ENCODE peak calls at places on chromosomes 13 and 19, in seven cellular contexts. M is Panc1; H is breast epithelium; V is aorta; G is effector memory CD4-positive, alpha-beta T cell; U is IMR-90; X is uterus. Y is an unnamed sample. For H3K4me1, the result is how much of the 10 kb centered on the place peaks cover.

GRCh38 chr19:7455600-7456296 is 33.1 kb downstream of the PEX11G start:
- DNase-seq in M (no peak), H (no peak), V (no peak), G (no peak), U (no peak), X (no peak), Y (no peak)

GRCh38 chr19:9865732-9866627 is 30.9 kb downstream of the PIN1 start:
- DNase-seq in M (no peak), H (no peak), V (no peak), G (peak), U (no peak), X (no peak), Y (no peak)

GRCh38 chr13:96052655-96053002 is 572 bp downstream of the UGGT2 start:
- DNase-seq in M (no peak), H (no peak), V (no peak), G (no peak), U (peak), X (no peak), Y (peak)

GRCh38 chr13:73754727-73755292 is 379.4 kb downstream of the KLF12 start:
- DNase-seq in M (peak), H (no peak), V (no peak), G (no peak), U (peak), X (no peak), Y (peak)

GRCh38 chr19:43784981-43785808 is 4.4 kb upstream of the KCNN4 start:
- DNase-seq in M (peak), H (no peak), V (peak), G (peak), U (peak), X (peak), Y (no peak)

GRCh38 chr13:66329988-66330429 is 900.1 kb downstream of the PCDH9 start:
- DNase-seq in M (no peak), H (no peak), V (no peak), G (no peak), U (peak), X (no peak), Y (no peak)

GRCh38 chr13:38814331-38814730 is 127.5 kb downstream of the FREM2 start:
- DNase-seq in M (no peak), H (no peak), V (no peak), G (no peak), U (no peak), X (no peak), Y (peak)

GRCh38 chr13:35210234-35210633 is 266.3 kb downstream of the MAB21L1 start:
- DNase-seq in M (no peak), H (no peak), V (no peak), G (no peak), U (no peak), X (no peak), Y (no peak)

GRCh38 chr13:111184685-111185401 is 69.7 kb downstream of the ARHGEF7 start:
- DNase-seq in M (no peak), H (no peak), V (no peak), G (peak), U (no peak), X (no peak), Y (no peak)

GRCh38 chr13:42174344-42175162 is 97.4 kb upstream of the AKAP11 start:
- DNase-seq in M (no peak), H (no peak), V (no peak), G (no peak), U (peak), X (no peak), Y (no peak)

GRCh38 chr13:73451120-73452029 is 392.6 kb downstream of the KLF5 start:
- DNase-seq in M (no peak), H (no peak), V (no peak), G (no peak), U (no peak), X (no peak), Y (no peak)

GRCh38 chr13:80297094-80297493 is 43.8 kb downstream of the SPRY2 start:
- DNase-seq in M (no peak), H (no peak), V (no peak), G (no peak), U (no peak), X (no peak), Y (no peak)

GRCh38 chr13:101522607-101523006 is 70.1 kb downstream of the ITGBL1 start:
- DNase-seq in M (no peak), H (no peak), V (no peak), G (no peak), U (no peak), X (no peak), Y (no peak)

GRCh38 chr13:90454002-90454636 is 893.4 kb upstream of the MIR17HG start:
- DNase-seq in M (no peak), H (no peak), V (no peak), G (no peak), U (no peak), X (no peak), Y (no peak)

GRCh38 chr13:74090397-74090796 is 43.8 kb downstream of the KLF12 start:
- DNase-seq in M (no peak), H (no peak), V (no peak), G (no peak), U (peak), X (no peak), Y (no peak)

GRCh38 chr19:30649934-30650614 is 277.9 kb downstream of the ZNF536 start:
- DNase-seq in M (peak), H (no peak), V (peak), G (no peak), U (peak), X (no peak), Y (no peak)

GRCh38 chr13:110944121-110944967 is 29.5 kb upstream of the ANKRD10 start:
- DNase-seq in M (peak), H (no peak), V (no peak), G (no peak), U (peak), X (no peak), Y (peak)

GRCh38 chr19:42407816-42408175 is 17.7 kb upstream of the CNFN start:
- DNase-seq in M (no peak), H (no peak), V (no peak), G (no peak), U (no peak), X (no peak), Y (no peak)

GRCh38 chr13:87128006-87128405 is 543.2 kb upstream of the SLITRK5 start:
- DNase-seq in M (no peak), H (no peak), V (no peak), G (no peak), U (peak), X (no peak), Y (no peak)

GRCh38 chr13:44818016-44818415 is 171.3 kb downstream of the NUFIP1 start:
- DNase-seq in M (no peak), H (no peak), V (no peak), G (no peak), U (no peak), X (no peak), Y (no peak)

GRCh38 chr19:51131780-51132680 is 7.3 kb downstream of the SIGLEC9 start:
- DNase-seq in M (no peak), H (no peak), V (no peak), G (no peak), U (peak), X (no peak), Y (no peak)

DNA sequence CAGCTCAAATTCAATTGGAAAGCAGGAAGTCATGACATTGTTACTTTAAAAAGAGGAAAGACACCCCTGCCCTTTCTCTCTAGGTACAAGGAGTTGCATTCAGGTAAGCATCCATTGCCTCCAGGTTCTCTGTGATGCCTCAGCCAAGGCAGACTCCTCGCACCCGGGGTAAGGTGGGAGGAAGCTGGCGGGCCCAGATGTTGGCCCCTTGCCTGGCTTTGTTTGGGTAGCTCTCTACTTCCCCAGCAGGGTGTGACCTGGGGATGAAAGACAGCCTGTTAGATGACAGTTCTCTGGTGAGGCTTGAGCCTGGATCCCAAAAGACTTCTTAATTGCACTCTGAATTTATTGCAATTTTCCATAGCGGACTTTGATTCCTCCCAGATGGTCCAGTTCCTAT is 25.6 kb downstream of the SHISA2 start:
- DNase-seq in M (no peak), H (no peak), V (no peak), G (no peak), U (no peak), X (no peak), Y (no peak)
- H3K27ac ChIP-seq in M (no peak), H (no peak), V (no peak), G (no peak), U (no peak), X (no peak), Y (no peak)

DNA sequence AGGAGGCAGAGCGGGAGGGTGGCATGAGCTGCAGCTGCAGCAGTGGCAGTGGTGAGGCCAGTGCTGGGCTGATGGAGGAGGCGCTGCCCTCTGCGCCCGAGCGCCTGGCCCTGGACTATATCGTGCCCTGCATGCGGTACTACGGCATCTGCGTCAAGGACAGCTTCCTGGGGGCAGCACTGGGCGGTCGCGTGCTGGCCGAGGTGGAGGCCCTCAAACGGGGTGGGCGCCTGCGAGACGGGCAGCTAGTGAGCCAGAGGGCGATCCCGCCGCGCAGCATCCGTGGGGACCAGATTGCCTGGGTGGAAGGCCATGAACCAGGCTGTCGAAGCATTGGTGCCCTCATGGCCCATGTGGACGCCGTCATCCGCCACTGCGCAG is 2.0 kb downstream of the EGLN2 start:
- DNase-seq in M (no peak), H (no peak), V (peak), G (no peak), U (no peak), X (no peak), Y (no peak)
- H3K4me1 ChIP-seq in M (under half), H (half or more), V (under half), G (half or more), U (under half), X (under half), Y (under half)

GRCh38 chr19:48619692-48620565 is 623 bp downstream of the SPHK2 start:
- DNase-seq in M (no peak), H (no peak), V (no peak), G (no peak), U (no peak), X (no peak), Y (no peak)
- H3K27ac ChIP-seq in M (peak), H (peak), V (peak), G (peak), U (peak), X (peak), Y (peak)

GRCh38 chr19:2237869-2238153 is 1.2 kb downstream of the SF3A2 start:
- DNase-seq in M (no peak), H (no peak), V (no peak), G (no peak), U (no peak), X (no peak), Y (no peak)
- H3K4me1 ChIP-seq in M (under half), H (under half), V (under half), G (half or more), U (under half), X (under half), Y (under half)

GRCh38 chr13:31073859-31074718 is 87.6 kb downstream of the HSPH1 start:
- DNase-seq in M (no peak), H (no peak), V (no peak), G (no peak), U (peak), X (no peak), Y (no peak)

GRCh38 chr13:31072041-31072440 is 89.7 kb downstream of the HSPH1 start:
- DNase-seq in M (no peak), H (no peak), V (no peak), G (no peak), U (peak), X (no peak), Y (no peak)

GRCh38 chr13:31069808-31070544 is 91.7 kb downstream of the HSPH1 start:
- DNase-seq in M (no peak), H (no peak), V (no peak), G (no peak), U (no peak), X (no peak), Y (no peak)

DNA sequence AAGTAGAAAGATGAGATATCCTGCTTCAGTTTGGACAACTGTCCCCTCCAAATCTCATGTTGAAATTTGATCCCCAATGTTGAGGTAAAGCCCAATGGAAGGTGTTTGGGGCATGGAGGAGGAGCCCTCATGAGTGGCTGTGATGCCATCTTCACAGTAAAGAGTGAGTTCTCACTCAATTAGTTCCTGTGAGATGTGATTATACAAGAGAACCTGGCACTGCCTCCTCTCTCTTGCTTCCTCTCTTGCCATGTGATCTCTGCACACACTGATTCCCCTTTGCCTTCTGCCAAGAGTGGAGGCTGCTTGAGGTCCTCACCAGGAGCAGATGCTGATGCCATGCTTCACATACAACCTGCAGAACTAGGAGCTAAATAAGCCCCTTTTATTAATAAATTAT is 87.0 kb downstream of the HSPH1 start:
- DNase-seq in M (no peak), H (no peak), V (no peak), G (no peak), U (no peak), X (no peak), Y (no peak)
- H3K27ac ChIP-seq in M (no peak), H (peak), V (no peak), G (no peak), U (no peak), X (no peak), Y (no peak)

GRCh38 chr19:29541473-29542253 is 15.9 kb downstream of the VSTM2B start:
- DNase-seq in M (no peak), H (no peak), V (no peak), G (no peak), U (no peak), X (no peak), Y (no peak)
- H3K4me1 ChIP-seq in M (under half), H (under half), V (under half), G (under half), U (under half), X (under half), Y (under half)

DNA sequence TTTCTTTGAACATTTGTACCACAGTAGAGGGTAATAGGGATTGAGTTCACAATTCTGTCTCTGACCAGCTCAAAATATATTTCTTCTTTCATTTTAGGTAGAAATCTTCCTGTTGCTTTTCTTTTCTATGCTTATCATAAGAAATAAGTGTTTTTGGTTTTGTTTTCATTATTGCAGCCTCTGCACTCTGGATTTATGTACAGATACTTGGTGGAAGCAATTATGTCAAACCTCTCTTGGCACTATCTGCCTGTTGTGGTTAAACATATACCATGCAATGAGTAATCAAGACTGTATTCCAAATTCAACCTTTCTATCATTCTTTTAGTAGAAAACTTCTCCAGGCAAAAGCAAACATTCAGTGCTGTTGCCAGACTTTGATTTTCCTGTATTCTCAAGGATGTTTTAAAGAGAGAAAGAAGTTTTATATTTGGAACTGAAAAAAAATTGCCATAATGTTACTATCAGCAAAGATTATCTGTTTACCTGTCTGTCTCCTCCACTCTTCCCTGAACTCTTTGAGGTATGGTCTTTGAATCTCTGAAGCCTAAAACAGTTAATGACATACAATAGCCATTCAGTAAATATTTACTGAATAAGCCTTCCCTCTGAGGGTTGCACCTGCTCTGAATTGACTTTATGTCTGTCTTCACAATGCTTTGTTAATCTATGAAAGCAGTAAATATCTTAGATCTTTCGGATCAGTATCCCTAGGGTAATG is 612.5 kb upstream of the PRR20A start:
- DNase-seq in M (no peak), H (no peak), V (no peak), G (no peak), U (no peak), X (no peak), Y (no peak)
- H3K27ac ChIP-seq in M (no peak), H (no peak), V (no peak), G (no peak), U (no peak), X (no peak), Y (no peak)

DNA sequence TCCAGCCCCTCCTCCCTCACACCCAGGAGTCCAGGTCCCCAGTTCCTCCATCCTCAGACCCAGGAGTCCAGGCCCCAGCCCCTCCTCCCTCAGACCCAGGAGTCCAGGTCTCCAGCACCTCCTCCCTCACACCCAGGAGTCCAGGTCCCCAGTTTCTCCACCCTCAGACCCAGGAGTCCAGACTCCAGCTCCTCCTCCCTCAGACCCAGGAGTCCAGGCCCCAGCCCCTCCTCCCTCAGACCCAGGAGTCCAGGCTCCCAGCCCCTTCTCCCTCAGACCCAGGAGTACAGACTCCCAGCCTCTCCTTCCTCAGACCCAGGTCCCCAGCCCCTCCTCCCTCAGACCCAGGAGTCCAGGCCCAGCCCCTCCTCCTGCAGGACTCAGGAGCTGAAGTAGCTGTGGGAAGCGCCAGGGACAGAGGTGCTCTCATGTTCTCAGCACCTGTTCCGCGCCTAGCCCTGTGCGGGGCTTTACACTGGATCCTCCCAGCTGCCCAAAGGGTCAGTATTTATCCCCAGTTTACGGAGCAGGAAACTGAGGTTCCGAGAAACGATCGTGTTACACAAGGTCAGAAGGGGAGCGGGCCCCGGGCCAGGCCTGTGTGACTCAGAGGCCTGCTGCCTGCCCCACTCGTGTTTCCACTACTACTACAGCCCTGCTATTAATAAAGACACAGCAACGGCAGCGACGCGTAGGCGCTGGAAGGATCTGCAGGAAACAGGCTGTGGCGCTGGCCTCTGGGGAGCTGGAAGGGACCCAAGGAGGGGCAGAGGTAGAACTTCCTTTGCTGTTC is 1.7 kb upstream of the SBK3 start:
- DNase-seq in M (peak), H (no peak), V (peak), G (no peak), U (peak), X (peak), Y (no peak)
- H3K4me1 ChIP-seq in M (half or more), H (under half), V (under half), G (under half), U (under half), X (under half), Y (under half)

GRCh38 chr13:94602467-94602866 is 810 bp downstream of the GPR180 start:
- DNase-seq in M (no peak), H (no peak), V (no peak), G (no peak), U (no peak), X (no peak), Y (no peak)
- H3K27ac ChIP-seq in M (peak), H (peak), V (no peak), G (peak), U (peak), X (peak), Y (no peak)

DNA sequence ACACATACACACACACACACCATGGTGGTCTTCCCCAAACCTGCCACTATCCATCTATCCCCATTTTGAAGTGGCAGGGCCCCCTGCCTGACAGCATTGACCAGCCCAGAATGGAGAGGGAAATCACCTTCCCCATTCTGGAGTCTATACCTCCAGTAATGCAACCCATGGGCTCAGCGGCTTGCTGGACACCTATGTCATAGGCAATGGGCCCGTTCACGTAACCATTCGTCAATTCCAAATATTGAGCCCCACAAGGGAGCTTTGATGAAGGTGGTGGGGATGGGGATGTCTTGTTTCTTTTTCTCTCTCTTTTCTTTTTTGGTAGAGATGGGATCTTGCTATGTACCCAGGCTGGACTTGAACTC is 63.1 kb downstream of the AP1M1 start:
- DNase-seq in M (no peak), H (no peak), V (no peak), G (no peak), U (no peak), X (no peak), Y (no peak)
- H3K4me1 ChIP-seq in M (under half), H (under half), V (under half), G (under half), U (under half), X (under half), Y (under half)